ENCODE peak calls at places on chromosomes 12 and 14, in seven cellular contexts. One of them, this sample, is unnamed.

GRCh38 chr12:118448341-118448740 is 72.0 kb downstream of the SUDS3 start:
- DNase-seq in memory B cell: no peak
- DNase-seq in ascending aorta: no peak
- DNase-seq in KBM-7: no peak
- DNase-seq in cardiac fibroblast: no peak
- DNase-seq in EL: no peak
- DNase-seq in iris pigment epithelial cell: no peak
- DNase-seq in this sample: no peak

GRCh38 chr14:104587641-104588040 is 8.1 kb downstream of the C14orf180 start:
- DNase-seq in memory B cell: no peak
- DNase-seq in ascending aorta: no peak
- DNase-seq in KBM-7: no peak
- DNase-seq in cardiac fibroblast: no peak
- DNase-seq in EL: no peak
- DNase-seq in iris pigment epithelial cell: no peak
- DNase-seq in this sample: no peak

GRCh38 chr14:57983235-57983634 is 117.3 kb upstream of the SLC35F4 start:
- DNase-seq in memory B cell: no peak
- DNase-seq in ascending aorta: no peak
- DNase-seq in KBM-7: no peak
- DNase-seq in cardiac fibroblast: no peak
- DNase-seq in EL: no peak
- DNase-seq in iris pigment epithelial cell: no peak
- DNase-seq in this sample: no peak

GRCh38 chr14:31592619-31593018 is 31.4 kb downstream of the NUBPL start:
- DNase-seq in memory B cell: no peak
- DNase-seq in ascending aorta: no peak
- DNase-seq in KBM-7: no peak
- DNase-seq in cardiac fibroblast: peak
- DNase-seq in EL: peak
- DNase-seq in iris pigment epithelial cell: peak
- DNase-seq in this sample: no peak

GRCh38 chr12:11868027-11868426 is 202.7 kb upstream of the BCL2L14 start:
- DNase-seq in memory B cell: no peak
- DNase-seq in ascending aorta: no peak
- DNase-seq in KBM-7: no peak
- DNase-seq in cardiac fibroblast: no peak
- DNase-seq in EL: no peak
- DNase-seq in iris pigment epithelial cell: no peak
- DNase-seq in this sample: no peak

GRCh38 chr12:58575281-58575680 is 345.0 kb downstream of the LRIG3 start:
- DNase-seq in memory B cell: no peak
- DNase-seq in ascending aorta: no peak
- DNase-seq in KBM-7: peak
- DNase-seq in cardiac fibroblast: peak
- DNase-seq in EL: peak
- DNase-seq in iris pigment epithelial cell: peak
- DNase-seq in this sample: peak

GRCh38 chr12:74539765-74540526 is 2.3 kb downstream of the ATXN7L3B start:
- DNase-seq in memory B cell: no peak
- DNase-seq in ascending aorta: no peak
- DNase-seq in KBM-7: no peak
- DNase-seq in cardiac fibroblast: no peak
- DNase-seq in EL: no peak
- DNase-seq in iris pigment epithelial cell: peak
- DNase-seq in this sample: no peak

GRCh38 chr12:93571360-93571853 is 1.1 kb upstream of the SOCS2 start:
- DNase-seq in memory B cell: peak
- DNase-seq in ascending aorta: peak
- DNase-seq in KBM-7: peak
- DNase-seq in cardiac fibroblast: peak
- DNase-seq in EL: peak
- DNase-seq in iris pigment epithelial cell: no peak
- DNase-seq in this sample: peak

GRCh38 chr14:105468621-105469241 is 5.9 kb upstream of the CRIP2 start:
- DNase-seq in memory B cell: no peak
- DNase-seq in ascending aorta: no peak
- DNase-seq in KBM-7: no peak
- DNase-seq in cardiac fibroblast: no peak
- DNase-seq in EL: no peak
- DNase-seq in iris pigment epithelial cell: no peak
- DNase-seq in this sample: no peak

This sample was measured in MV-4-11.